ENCODE peak calls at places on chromosome 2, in ten cellular contexts. One of them, this sample, is unnamed.

GRCh38 chr2:237242091-237242536 is 156.4 kb downstream of the COPS8 start:
- DNase-seq in fibroblast of pulmonary artery: no peak
- DNase-seq in HFF-Myc: no peak
- DNase-seq in NCI-H82: no peak
- DNase-seq in activated CD4-positive, alpha-beta T cell treated with anti-CD3 and anti-CD28 coated beads, Interleukin-2, amount 10 ng/mL, durations not matched to agents 7 days and 5 days: no peak
- DNase-seq in activated effector memory CD4-positive, alpha-beta T cell treated with Interleukin-2 at 50 U/mL for 16 hours: no peak
- DNase-seq in bronchial epithelial cell: no peak
- DNase-seq in stimulated activated CD8-positive, alpha-beta memory T cell treated with anti-CD3 and anti-CD28 coated beads, Interleukin-15, amount 100 ng/mL, for 48 hours: no peak
- DNase-seq in A549: no peak
- DNase-seq in activated naive CD4-positive, alpha-beta T cell treated with Interleukin-2 at 50 U/mL for 16 hours: no peak
- DNase-seq in this sample: no peak

GRCh38 chr2:187545238-187545751 is 8.9 kb downstream of the TFPI start:
- DNase-seq in fibroblast of pulmonary artery: peak; percentile 71
- DNase-seq in HFF-Myc: no peak
- DNase-seq in NCI-H82: no peak
- DNase-seq in activated CD4-positive, alpha-beta T cell treated with anti-CD3 and anti-CD28 coated beads, Interleukin-2, amount 10 ng/mL, durations not matched to agents 7 days and 5 days: no peak
- DNase-seq in activated effector memory CD4-positive, alpha-beta T cell treated with Interleukin-2 at 50 U/mL for 16 hours: no peak
- DNase-seq in bronchial epithelial cell: no peak
- DNase-seq in stimulated activated CD8-positive, alpha-beta memory T cell treated with anti-CD3 and anti-CD28 coated beads, Interleukin-15, amount 100 ng/mL, for 48 hours: no peak
- DNase-seq in A549: peak; percentile 67
- DNase-seq in activated naive CD4-positive, alpha-beta T cell treated with Interleukin-2 at 50 U/mL for 16 hours: no peak
- DNase-seq in this sample: no peak

GRCh38 chr2:144261966-144262365 is 258.0 kb downstream of the ZEB2 start:
- DNase-seq in fibroblast of pulmonary artery: no peak
- DNase-seq in HFF-Myc: no peak
- DNase-seq in NCI-H82: no peak
- DNase-seq in activated CD4-positive, alpha-beta T cell treated with anti-CD3 and anti-CD28 coated beads, Interleukin-2, amount 10 ng/mL, durations not matched to agents 7 days and 5 days: no peak
- DNase-seq in activated effector memory CD4-positive, alpha-beta T cell treated with Interleukin-2 at 50 U/mL for 16 hours: no peak
- DNase-seq in bronchial epithelial cell: no peak
- DNase-seq in stimulated activated CD8-positive, alpha-beta memory T cell treated with anti-CD3 and anti-CD28 coated beads, Interleukin-15, amount 100 ng/mL, for 48 hours: no peak
- DNase-seq in A549: no peak
- DNase-seq in activated naive CD4-positive, alpha-beta T cell treated with Interleukin-2 at 50 U/mL for 16 hours: no peak
- DNase-seq in this sample: no peak

GRCh38 chr2:109372614-109373013 is 241.2 kb downstream of the SEPTIN10 start:
- DNase-seq in fibroblast of pulmonary artery: no peak
- DNase-seq in HFF-Myc: no peak
- DNase-seq in NCI-H82: no peak
- DNase-seq in activated CD4-positive, alpha-beta T cell treated with anti-CD3 and anti-CD28 coated beads, Interleukin-2, amount 10 ng/mL, durations not matched to agents 7 days and 5 days: no peak
- DNase-seq in activated effector memory CD4-positive, alpha-beta T cell treated with Interleukin-2 at 50 U/mL for 16 hours: no peak
- DNase-seq in bronchial epithelial cell: no peak
- DNase-seq in stimulated activated CD8-positive, alpha-beta memory T cell treated with anti-CD3 and anti-CD28 coated beads, Interleukin-15, amount 100 ng/mL, for 48 hours: no peak
- DNase-seq in A549: no peak
- DNase-seq in activated naive CD4-positive, alpha-beta T cell treated with Interleukin-2 at 50 U/mL for 16 hours: no peak
- DNase-seq in this sample: no peak

GRCh38 chr2:225678792-225679191 is 279.3 kb downstream of the NYAP2 start:
- DNase-seq in fibroblast of pulmonary artery: no peak
- DNase-seq in HFF-Myc: no peak
- DNase-seq in NCI-H82: no peak
- DNase-seq in activated CD4-positive, alpha-beta T cell treated with anti-CD3 and anti-CD28 coated beads, Interleukin-2, amount 10 ng/mL, durations not matched to agents 7 days and 5 days: no peak
- DNase-seq in activated effector memory CD4-positive, alpha-beta T cell treated with Interleukin-2 at 50 U/mL for 16 hours: no peak
- DNase-seq in bronchial epithelial cell: no peak
- DNase-seq in stimulated activated CD8-positive, alpha-beta memory T cell treated with anti-CD3 and anti-CD28 coated beads, Interleukin-15, amount 100 ng/mL, for 48 hours: no peak
- DNase-seq in A549: no peak
- DNase-seq in activated naive CD4-positive, alpha-beta T cell treated with Interleukin-2 at 50 U/mL for 16 hours: no peak
- DNase-seq in this sample: no peak

GRCh38 chr2:75277111-75277510 is 77.8 kb upstream of the TACR1 start:
- DNase-seq in fibroblast of pulmonary artery: peak; percentile 36
- DNase-seq in HFF-Myc: no peak
- DNase-seq in NCI-H82: no peak
- DNase-seq in activated CD4-positive, alpha-beta T cell treated with anti-CD3 and anti-CD28 coated beads, Interleukin-2, amount 10 ng/mL, durations not matched to agents 7 days and 5 days: no peak
- DNase-seq in activated effector memory CD4-positive, alpha-beta T cell treated with Interleukin-2 at 50 U/mL for 16 hours: no peak
- DNase-seq in bronchial epithelial cell: peak; percentile 79
- DNase-seq in stimulated activated CD8-positive, alpha-beta memory T cell treated with anti-CD3 and anti-CD28 coated beads, Interleukin-15, amount 100 ng/mL, for 48 hours: no peak
- DNase-seq in A549: peak; percentile 6
- DNase-seq in activated naive CD4-positive, alpha-beta T cell treated with Interleukin-2 at 50 U/mL for 16 hours: no peak
- DNase-seq in this sample: no peak

GRCh38 chr2:30871440-30871839 is 64.2 kb upstream of the CAPN13 start:
- DNase-seq in fibroblast of pulmonary artery: no peak
- DNase-seq in HFF-Myc: no peak
- DNase-seq in NCI-H82: no peak
- DNase-seq in activated CD4-positive, alpha-beta T cell treated with anti-CD3 and anti-CD28 coated beads, Interleukin-2, amount 10 ng/mL, durations not matched to agents 7 days and 5 days: no peak
- DNase-seq in activated effector memory CD4-positive, alpha-beta T cell treated with Interleukin-2 at 50 U/mL for 16 hours: no peak
- DNase-seq in bronchial epithelial cell: peak; percentile 40
- DNase-seq in stimulated activated CD8-positive, alpha-beta memory T cell treated with anti-CD3 and anti-CD28 coated beads, Interleukin-15, amount 100 ng/mL, for 48 hours: no peak
- DNase-seq in A549: no peak
- DNase-seq in activated naive CD4-positive, alpha-beta T cell treated with Interleukin-2 at 50 U/mL for 16 hours: no peak
- DNase-seq in this sample: no peak

GRCh38 chr2:79511320-79511951 is 1.4 kb upstream of the CTNNA2 start:
- DNase-seq in fibroblast of pulmonary artery: peak; percentile 56
- DNase-seq in HFF-Myc: peak; percentile 30
- DNase-seq in NCI-H82: no peak
- DNase-seq in activated CD4-positive, alpha-beta T cell treated with anti-CD3 and anti-CD28 coated beads, Interleukin-2, amount 10 ng/mL, durations not matched to agents 7 days and 5 days: peak; percentile 24
- DNase-seq in activated effector memory CD4-positive, alpha-beta T cell treated with Interleukin-2 at 50 U/mL for 16 hours: no peak
- DNase-seq in bronchial epithelial cell: peak; percentile 41
- DNase-seq in stimulated activated CD8-positive, alpha-beta memory T cell treated with anti-CD3 and anti-CD28 coated beads, Interleukin-15, amount 100 ng/mL, for 48 hours: no peak
- DNase-seq in A549: peak; percentile 43
- DNase-seq in activated naive CD4-positive, alpha-beta T cell treated with Interleukin-2 at 50 U/mL for 16 hours: no peak
- DNase-seq in this sample: no peak

This sample was measured in cerebellar nuclear complex.